ENCODE peak calls at places on chromosomes 16 and 17, in seven cellular contexts. G is stimulated activated CD4-positive, alpha-beta T cell treated with anti-CD3 and anti-CD28 coated beads, Interleukin-1b, Interleukin-23, amount 100 ng/mL, for 24 hours; W is NCI-H1048; Z is C1 segment of cervical spinal cord; Q is HTR-8/SVneo; V is epithelial cell of proximal tubule; D is amygdala. K is an unnamed sample.
A peak's percentile ranks its signal among the peaks of the same experiment; 100 is the strongest.

GRCh38 chr17:49063652-49064051 is 66.5 kb downstream of the IGF2BP1 start:
- DNase-seq in G (no peak), W (no peak), Z (peak; percentile 1), Q (no peak), V (no peak), D (no peak), K (no peak)

GRCh38 chr17:49523706-49524472 is 28.8 kb downstream of the NGFR start:
- DNase-seq in G (no peak), W (no peak), Z (no peak), Q (no peak), V (no peak), D (no peak), K (no peak)

GRCh38 chr16:86494039-86494564 is 16.2 kb upstream of the FOXF1 start:
- DNase-seq in G (no peak), W (no peak), Z (no peak), Q (no peak), V (no peak), D (no peak), K (no peak)

GRCh38 chr16:56896244-56896643 is 31.2 kb downstream of the SLC12A3 start:
- DNase-seq in G (no peak), W (no peak), Z (no peak), Q (no peak), V (no peak), D (no peak), K (no peak)

GRCh38 chr17:72614871-72615626 is 477.4 kb downstream of the SLC39A11 start:
- DNase-seq in G (no peak), W (peak; percentile 13), Z (peak; percentile 40), Q (no peak), V (peak; percentile 86), D (peak; percentile 80), K (no peak)

GRCh38 chr16:57775661-57776469 is 26.4 kb downstream of the KIFC3 start:
- DNase-seq in G (no peak), W (no peak), Z (no peak), Q (no peak), V (no peak), D (peak; percentile 30), K (no peak)

GRCh38 chr17:49752508-49752907 is 11.4 kb downstream of the FAM117A start:
- DNase-seq in G (no peak), W (no peak), Z (no peak), Q (no peak), V (no peak), D (no peak), K (no peak)

GRCh38 chr16:3696425-3697218 is 20.7 kb downstream of the TRAP1 start:
- DNase-seq in G (no peak), W (no peak), Z (no peak), Q (peak; percentile 57), V (no peak), D (no peak), K (no peak)

GRCh38 chr16:27326738-27327585 is 13.2 kb downstream of the IL4R start:
- DNase-seq in G (no peak), W (no peak), Z (peak; percentile 41), Q (peak; percentile 75), V (peak; percentile 85), D (no peak), K (no peak)

GRCh38 chr17:330993-331701 is 21.5 kb downstream of the RPH3AL start:
- DNase-seq in G (no peak), W (no peak), Z (peak; percentile 46), Q (no peak), V (no peak), D (no peak), K (no peak)

GRCh38 chr16:10895053-10895946 is 18.3 kb downstream of the CIITA start:
- DNase-seq in G (no peak), W (no peak), Z (no peak), Q (peak; percentile 67), V (no peak), D (no peak), K (no peak)

GRCh38 chr16:56354016-56354415 is 71.3 kb downstream of the AMFR start:
- DNase-seq in G (no peak), W (no peak), Z (no peak), Q (no peak), V (no peak), D (no peak), K (no peak)

GRCh38 chr16:85878875-85879274 is 20.1 kb upstream of the IRF8 start:
- DNase-seq in G (no peak), W (no peak), Z (no peak), Q (peak; percentile 61), V (peak; percentile 97), D (no peak), K (no peak)

GRCh38 chr16:79365687-79366086 is 234.8 kb downstream of the MAF start:
- DNase-seq in G (no peak), W (no peak), Z (no peak), Q (no peak), V (no peak), D (no peak), K (no peak)

GRCh38 chr17:44323359-44324091 is 1.1 kb downstream of the SLC25A39 start:
- DNase-seq in G (no peak), W (no peak), Z (no peak), Q (no peak), V (no peak), D (no peak), K (no peak)

GRCh38 chr17:81137248-81137647 is 28.1 kb upstream of the PVALEF start:
- DNase-seq in G (no peak), W (no peak), Z (no peak), Q (no peak), V (no peak), D (no peak), K (no peak)

K was measured in GM12878.